ENCODE peak calls at places on chromosomes 4 and X, in eight cellular contexts. Q is stomach; X is left ventricle myocardium inferior; U is fibroblast of lung; E is ascending aorta; R is cardiac muscle cell; I is naive thymus-derived CD4-positive, alpha-beta T cell; H is CD8-positive, alpha-beta T cell. W is an unnamed sample.
A peak's percentile ranks its signal among the peaks of the same experiment; 100 is the strongest.

GRCh38 chr4:88017516-88018302 is 10.3 kb downstream of the PKD2 start:
- DNase-seq in Q (no peak), X (no peak), U (peak; percentile 98), E (no peak), R (no peak), I (no peak), H (no peak), W (no peak)

GRCh38 chrX:51776851-51777250 is 33.6 kb downstream of the GSPT2 start:
- DNase-seq in Q (no peak), X (no peak), U (no peak), E (no peak), R (no peak), I (no peak), H (no peak), W (no peak)

GRCh38 chr4:182604161-182604591 is 313.0 kb downstream of the DCTD start:
- DNase-seq in Q (no peak), X (no peak), U (peak; percentile 57), E (no peak), R (no peak), I (no peak), H (no peak), W (no peak)

GRCh38 chr4:113059783-113060182 is 10.3 kb downstream of the ANK2 start:
- DNase-seq in Q (no peak), X (no peak), U (no peak), E (no peak), R (peak; percentile 4), I (no peak), H (no peak), W (no peak)

GRCh38 chr4:74030285-74030684 is 8.2 kb downstream of the CXCL3 start:
- DNase-seq in Q (no peak), X (no peak), U (no peak), E (no peak), R (no peak), I (no peak), H (no peak), W (no peak)

GRCh38 chr4:38753021-38753806 is 29.6 kb downstream of the TLR10 start:
- DNase-seq in Q (peak; percentile 55), X (peak; percentile 78), U (peak; percentile 99), E (peak; percentile 38), R (peak; percentile 96), I (no peak), H (no peak), W (peak; percentile 67)

GRCh38 chr4:174047363-174047762 is 236.1 kb downstream of the FBXO8 start:
- DNase-seq in Q (no peak), X (no peak), U (no peak), E (no peak), R (no peak), I (no peak), H (no peak), W (no peak)

GRCh38 chr4:78613522-78614311 is 62.1 kb downstream of the ANXA3 start:
- DNase-seq in Q (no peak), X (no peak), U (no peak), E (no peak), R (no peak), I (no peak), H (no peak), W (no peak)

GRCh38 chr4:1305261-1305711 is 15.6 kb downstream of the MAEA start:
- DNase-seq in Q (no peak), X (no peak), U (no peak), E (no peak), R (no peak), I (no peak), H (no peak), W (no peak)

GRCh38 chr4:185840953-185841352 is 29.0 kb upstream of the SORBS2 start:
- DNase-seq in Q (no peak), X (no peak), U (no peak), E (no peak), R (no peak), I (no peak), H (no peak), W (no peak)

GRCh38 chr4:185839204-185839712 is 27.3 kb upstream of the SORBS2 start:
- DNase-seq in Q (no peak), X (peak; percentile 48), U (peak; percentile 95), E (no peak), R (peak; percentile 11), I (no peak), H (no peak), W (no peak)

GRCh38 chr4:185840201-185840600 is 28.2 kb upstream of the SORBS2 start:
- DNase-seq in Q (no peak), X (no peak), U (no peak), E (no peak), R (no peak), I (no peak), H (no peak), W (no peak)

GRCh38 chr4:185838514-185839203 is 26.7 kb upstream of the SORBS2 start:
- DNase-seq in Q (no peak), X (no peak), U (no peak), E (no peak), R (no peak), I (no peak), H (no peak), W (no peak)

DNA sequence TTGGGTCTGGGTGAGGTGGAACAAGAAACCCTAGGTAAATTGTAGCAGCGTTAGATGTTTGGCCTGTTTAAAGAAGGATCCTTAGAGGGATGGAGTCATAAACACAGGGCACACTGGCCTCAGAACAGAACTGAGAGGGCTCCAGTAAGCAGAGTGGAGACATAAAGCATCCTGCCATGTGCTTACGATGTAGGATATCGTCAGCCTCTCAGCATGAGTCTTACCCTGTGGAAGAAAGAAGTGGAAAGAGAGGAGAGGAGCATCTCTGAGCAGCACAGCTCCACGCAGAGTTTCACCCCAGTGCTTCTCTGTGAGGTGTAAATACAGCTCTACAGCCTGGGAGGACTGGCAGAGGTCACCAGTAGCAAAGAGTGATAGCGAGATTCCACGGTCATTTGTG is 27.8 kb upstream of the SORBS2 start:
- DNase-seq in Q (no peak), X (no peak), U (no peak), E (no peak), R (no peak), I (no peak), H (no peak), W (no peak)
- H3K4me3 ChIP-seq in Q (no peak overlapping the region), X (no peak overlapping the region), U (no peak overlapping the region), E (no peak overlapping the region), R (no peak overlapping the region), I (no peak overlapping the region), H (no peak overlapping the region), W (no peak overlapping the region)

DNA sequence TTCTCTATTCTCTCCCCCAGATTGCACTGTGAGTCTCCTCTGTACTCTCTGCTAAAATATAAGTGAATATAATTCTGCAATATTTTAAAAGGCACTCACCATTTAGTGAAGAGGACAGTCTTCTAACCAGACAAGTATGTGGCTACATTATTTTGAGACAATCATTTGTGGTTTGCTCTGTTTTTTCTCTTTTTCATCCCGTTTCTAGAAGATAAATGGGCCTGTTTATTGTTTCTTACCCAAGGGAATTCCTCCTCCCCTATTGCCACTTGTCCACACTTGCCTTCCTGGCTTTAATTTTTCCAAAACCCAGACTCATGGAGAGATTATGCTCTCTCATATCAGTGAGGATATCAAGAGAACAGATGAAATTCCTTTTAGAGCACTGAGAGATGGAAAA is 18.6 kb upstream of the IL13RA2 start:
- DNase-seq in Q (no peak), X (no peak), U (no peak), E (no peak), R (no peak), I (no peak), H (no peak), W (no peak)
- H3K27ac ChIP-seq in Q (no peak overlapping the region), X (no peak overlapping the region), U (no peak overlapping the region), E (no peak overlapping the region), R (no peak overlapping the region), I (no peak overlapping the region), H (no peak overlapping the region), W (no peak overlapping the region)

GRCh38 chr4:145552181-145552822 is 66.9 kb upstream of the MMAA start:
- DNase-seq in Q (no peak), X (no peak), U (no peak), E (no peak), R (no peak), I (no peak), H (no peak), W (no peak)

GRCh38 chr4:145557720-145558119 is 61.5 kb upstream of the MMAA start:
- DNase-seq in Q (peak; percentile 60), X (peak; percentile 41), U (peak; percentile 82), E (no peak), R (peak; percentile 71), I (peak; percentile 36), H (no peak), W (peak; percentile 68)

GRCh38 chr4:145554691-145555090 is 64.5 kb upstream of the MMAA start:
- DNase-seq in Q (no peak), X (no peak), U (no peak), E (no peak), R (no peak), I (no peak), H (no peak), W (no peak)

GRCh38 chr4:145553375-145553774 is 65.8 kb upstream of the MMAA start:
- DNase-seq in Q (no peak), X (no peak), U (no peak), E (no peak), R (no peak), I (no peak), H (no peak), W (no peak)
- H3K27me3 ChIP-seq in Q (no peaks in the 10 kb centered on the region), X (no peaks in the 10 kb centered on the region), U (no peaks in the 10 kb centered on the region), E (no peaks in the 10 kb centered on the region), R (no peaks in the 10 kb centered on the region), I (no peaks in the 10 kb centered on the region), H (no peaks in the 10 kb centered on the region), W (no peaks in the 10 kb centered on the region)

DNA sequence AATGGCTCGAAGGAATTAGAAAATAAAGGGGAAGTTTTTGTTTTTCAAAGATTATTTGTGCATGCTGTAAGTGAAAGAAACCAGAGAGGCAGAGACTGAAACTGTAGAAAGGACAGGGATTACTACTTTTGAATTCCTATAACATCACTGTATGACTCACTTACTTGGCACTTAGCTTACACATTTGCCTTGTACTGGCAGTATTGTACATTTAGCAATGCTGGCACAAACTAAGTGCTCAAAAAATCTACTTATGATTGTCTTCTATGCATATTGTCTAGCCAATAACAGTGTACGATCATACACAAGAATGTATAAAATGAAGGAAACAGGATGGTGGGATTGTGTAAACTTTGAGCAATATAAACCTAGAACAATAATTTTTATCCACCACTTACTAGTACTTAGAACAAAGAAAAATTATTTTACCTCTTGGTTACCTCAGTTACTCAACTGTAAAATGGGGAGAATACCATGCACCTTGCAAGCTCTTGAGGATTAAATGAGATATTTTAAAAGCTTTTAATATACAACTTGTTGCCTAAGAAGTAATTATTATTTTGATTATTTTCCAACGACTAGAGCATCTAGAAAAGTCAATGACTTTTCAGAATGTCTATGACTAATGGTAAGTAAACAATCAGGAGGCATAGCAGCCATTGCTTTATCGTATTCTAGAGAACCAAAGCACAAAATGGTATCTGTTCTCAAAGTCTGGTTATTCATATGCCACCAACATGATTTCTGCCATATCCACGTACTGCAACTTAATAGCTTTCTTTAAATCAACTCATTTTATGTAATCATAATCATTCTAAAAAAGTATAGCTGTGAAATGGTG is 4.7 kb downstream of the FAM120C start:
- DNase-seq in Q (no peak), X (no peak), U (peak; percentile 86), E (no peak), R (no peak), I (no peak), H (no peak), W (no peak)
- H3K4me3 ChIP-seq in Q (no peak overlapping the region), X (no peak overlapping the region), U (no peak overlapping the region), E (no peak overlapping the region), R (no peak overlapping the region), I (no peak overlapping the region), H (no peak overlapping the region), W (no peak overlapping the region)

W was measured in upper lobe of right lung.